ENCODE peak calls at places on chromosomes 16 and 17, in nine cellular contexts. J is activated CD4-positive, alpha-beta T cell treated with anti-CD3 and anti-CD28 coated beads, Interleukin-2, amount 10 ng/mL, durations not matched to agents 7 days and 5 days; T is ascending aorta; S is GM10248; A is immature natural killer cell; Q is H4; B is stimulated activated CD4-positive, alpha-beta T cell treated with anti-CD3 and anti-CD28 coated beads, Interleukin-2, amount 100 ng/mL, for 48 hours; C is activated T-cell treated with anti-CD3 and anti-CD28 coated beads, Interleukin-2, amount 50 U/mL, for 4 hours; V is germinal center. H is an unnamed sample.
A peak's percentile ranks its signal among the peaks of the same experiment; 100 is the strongest.

GRCh38 chr16:68590201-68590994 is 51.3 kb downstream of the ZFP90 start:
- DNase-seq in S (peak; percentile 67), C (peak; percentile 38), B (peak; percentile 72), A (peak; percentile 20), V (peak; percentile 74), T (no peak), J (peak; percentile 57), Q (peak; percentile 49), H (peak; percentile 49)

GRCh38 chr16:52597772-52598483 is 51.0 kb upstream of the TOX3 start:
- DNase-seq in T (no peak), C (no peak), Q (no peak), J (no peak), S (no peak), V (no peak), A (no peak), B (no peak), H (no peak)

GRCh38 chr17:72120878-72121163 is at the start of gene SOX9:
- DNase-seq in B (no peak), A (no peak), Q (peak; percentile 98), J (no peak), S (peak; percentile 90), V (peak; percentile 90), C (no peak), T (peak; percentile 79), H (no peak)

GRCh38 chr17:3965123-3965800 is 1.0 kb upstream of the ATP2A3 start:
- DNase-seq in T (peak; percentile 80), A (peak; percentile 65), S (peak; percentile 86), V (peak; percentile 75), C (peak; percentile 53), B (peak; percentile 60), J (peak; percentile 83), Q (no peak), H (peak; percentile 73)

GRCh38 chr16:71927383-71927782 is 32.1 kb downstream of the IST1 start:
- DNase-seq in Q (peak; percentile 89), V (no peak), T (peak; percentile 73), J (no peak), C (no peak), S (no peak), A (no peak), B (no peak), H (no peak)

GRCh38 chr17:704111-704864 is 10.4 kb downstream of the VPS53 start:
- DNase-seq in T (no peak), V (no peak), C (no peak), A (no peak), B (no peak), Q (no peak), S (no peak), J (no peak), H (no peak)

GRCh38 chr17:59830846-59831486 is 61.8 kb downstream of the TUBD1 start:
- DNase-seq in S (no peak), B (no peak), T (no peak), A (no peak), J (no peak), C (no peak), V (no peak), Q (no peak), H (no peak)

GRCh38 chr16:8342276-8342675 is 248.0 kb downstream of the TMEM114 start:
- DNase-seq in J (no peak), T (no peak), B (no peak), A (no peak), V (no peak), Q (no peak), S (no peak), C (no peak), H (no peak)

GRCh38 chr17:14089179-14089578 is 19.9 kb downstream of the COX10 start:
- DNase-seq in V (no peak), A (no peak), B (no peak), C (no peak), J (no peak), Q (no peak), T (no peak), S (no peak), H (no peak)

GRCh38 chr16:6232060-6232459 is 1100.6 kb upstream of the RBFOX1 start:
- DNase-seq in T (no peak), J (no peak), C (no peak), A (no peak), B (no peak), V (no peak), S (no peak), Q (no peak), H (no peak)

GRCh38 chr16:876041-876335 is 75.5 kb upstream of the GNG13 start:
- DNase-seq in S (no peak), J (no peak), V (no peak), A (no peak), B (no peak), T (no peak), Q (no peak), C (no peak), H (no peak)

GRCh38 chr16:30064746-30065111 is 831 bp upstream of the ALDOA start:
- DNase-seq in V (peak; percentile 28), C (no peak), A (no peak), Q (no peak), T (no peak), B (no peak), S (no peak), J (no peak), H (no peak)

GRCh38 chr17:74407384-74407783 is 24.5 kb upstream of the GPRC5C start:
- DNase-seq in V (no peak), Q (peak; percentile 47), T (no peak), C (no peak), J (no peak), B (no peak), A (no peak), S (no peak), H (no peak)

GRCh38 chr17:39252788-39253460 is 27.2 kb upstream of the STAC2 start:
- DNase-seq in C (no peak), A (no peak), V (no peak), Q (no peak), T (no peak), J (no peak), B (no peak), S (no peak), H (no peak)

GRCh38 chr17:73639322-73639721 is 4.9 kb downstream of the SDK2 start:
- DNase-seq in J (no peak), A (no peak), Q (no peak), B (no peak), S (peak; percentile 13), C (no peak), T (peak; percentile 89), V (no peak), H (no peak)

GRCh38 chr17:32915108-32915700 is 12.7 kb upstream of the TMEM98 start:
- DNase-seq in V (no peak), A (no peak), Q (no peak), B (no peak), T (no peak), S (no peak), C (no peak), J (no peak), H (no peak)

GRCh38 chr17:75637561-75637960 is 4.3 kb downstream of the SMIM5 start:
- DNase-seq in A (no peak), J (no peak), S (no peak), T (no peak), V (no peak), C (no peak), Q (no peak), B (no peak), H (no peak)

GRCh38 chr17:73770849-73771229 is 126.6 kb upstream of the SDK2 start:
- DNase-seq in S (no peak), J (no peak), A (no peak), Q (no peak), T (no peak), V (no peak), B (no peak), C (no peak), H (no peak)

GRCh38 chr16:12262454-12263180 is 286.1 kb downstream of the SNX29 start:
- DNase-seq in Q (no peak), A (no peak), T (no peak), J (no peak), V (no peak), B (no peak), S (no peak), C (no peak), H (no peak)

GRCh38 chr17:52106070-52106469 is 52.4 kb downstream of the CA10 start:
- DNase-seq in T (no peak), Q (no peak), V (no peak), B (no peak), A (no peak), J (no peak), C (no peak), S (no peak), H (no peak)

GRCh38 chr17:5121186-5121841 is 5.5 kb downstream of the USP6 start:
- DNase-seq in V (no peak), S (no peak), C (no peak), A (no peak), T (peak; percentile 34), J (no peak), Q (no peak), B (no peak), H (no peak)

GRCh38 chr17:72609501-72609900 is 483.0 kb downstream of the SLC39A11 start:
- DNase-seq in S (no peak), C (no peak), A (no peak), V (no peak), T (no peak), B (no peak), J (no peak), Q (no peak), H (no peak)

GRCh38 chr16:595942-596735 is 6.3 kb downstream of the RAB40C start:
- DNase-seq in C (no peak), B (no peak), S (no peak), V (no peak), J (no peak), A (no peak), T (no peak), Q (no peak), H (no peak)

GRCh38 chr16:66365588-66365987 is 903 bp upstream of the CDH5 start:
- DNase-seq in Q (no peak), S (no peak), V (no peak), A (no peak), B (no peak), T (no peak), C (no peak), J (no peak), H (no peak)

GRCh38 chr16:66474750-66475199 is 47.7 kb downstream of the BEAN1 start:
- DNase-seq in C (peak; percentile 42), T (peak; percentile 48), Q (no peak), S (peak; percentile 80), A (peak; percentile 34), V (peak; percentile 49), B (peak; percentile 38), J (peak; percentile 83), H (no peak)

GRCh38 chr16:89920723-89921122 is 2.1 kb downstream of the MC1R start:
- DNase-seq in A (no peak), J (no peak), C (no peak), B (no peak), S (no peak), Q (peak; percentile 13), V (no peak), T (no peak), H (no peak)

GRCh38 chr16:3443108-3444031 is at the start of the genes NAA60 and ZNF597:
- DNase-seq in B (peak; percentile 60), J (peak; percentile 84), Q (peak; percentile 82), V (peak; percentile 89), A (peak; percentile 83), C (peak; percentile 70), S (peak; percentile 89), T (peak; percentile 90), H (peak; percentile 87)

GRCh38 chr16:15932939-15933338 is 16.5 kb upstream of the ABCC1 start:
- DNase-seq in V (no peak), Q (no peak), B (no peak), A (no peak), S (no peak), C (no peak), T (no peak), J (no peak), H (no peak)

GRCh38 chr17:59714255-59714654 is 6.8 kb downstream of the VMP1 start:
- DNase-seq in A (no peak), Q (no peak), T (no peak), B (no peak), J (no peak), V (no peak), S (no peak), C (no peak), H (no peak)

GRCh38 chr17:31580331-31581021 is 189.0 kb downstream of the RAB11FIP4 start:
- DNase-seq in B (no peak), J (no peak), A (no peak), T (peak; percentile 90), C (no peak), Q (peak; percentile 84), V (no peak), S (peak; percentile 61), H (peak; percentile 93)

GRCh38 chr17:41553987-41554680 is 17.7 kb downstream of the KRT9 start:
- DNase-seq in T (no peak), S (no peak), V (no peak), A (no peak), J (no peak), Q (no peak), C (no peak), B (no peak), H (no peak)